ENCODE peak calls at places on chromosomes 7 and 10, in five cellular contexts. I is pancreas; X is CD8-positive, alpha-beta memory T cell; A is stimulated activated CD8-positive, alpha-beta memory T cell treated with anti-CD3 and anti-CD28 coated beads, Interleukin-7, amount 100 ng/mL, for 4 hours; O is GM18507. M is an unnamed sample.

GRCh38 chr10:112287844-112288243 is 4.6 kb downstream of the TECTB start:
- DNase-seq in A (no peak), I (no peak), X (no peak), O (no peak), M (no peak)

GRCh38 chr7:34656036-34656435 is 2.0 kb upstream of the NPSR1 start:
- DNase-seq in O (no peak), A (no peak), X (no peak), I (no peak), M (no peak)

GRCh38 chr10:35911954-35912353 is 269.9 kb upstream of the FZD8 start:
- DNase-seq in X (no peak), A (no peak), I (no peak), O (no peak), M (no peak)

GRCh38 chr7:123864966-123865365 is 20.0 kb downstream of the HYAL4 start:
- DNase-seq in O (no peak), X (no peak), A (no peak), I (no peak), M (no peak)

GRCh38 chr7:131620673-131621609 is 64.5 kb upstream of the PODXL start:
- DNase-seq in A (no peak), I (no peak), X (no peak), O (no peak), M (no peak)

GRCh38 chr10:46995234-46995633 is 84.0 kb downstream of the PTPN20 start:
- DNase-seq in O (no peak), I (no peak), X (no peak), A (no peak), M (no peak)

GRCh38 chr10:82150123-82150900 is 275.3 kb downstream of the NRG3 start:
- DNase-seq in A (no peak), I (peak; percentile 21), O (no peak), X (no peak), M (no peak)

GRCh38 chr7:539731-540411 is 20.2 kb upstream of the PDGFA start:
- DNase-seq in X (no peak), O (no peak), A (no peak), I (peak; percentile 88), M (no peak)

GRCh38 chr7:45129906-45130305 is 18.4 kb upstream of the TBRG4 start:
- DNase-seq in X (no peak), A (no peak), O (no peak), I (no peak), M (no peak)

GRCh38 chr10:73073627-73074026 is 23.0 kb downstream of the P4HA1 start:
- DNase-seq in O (no peak), A (no peak), I (no peak), X (no peak), M (no peak)

GRCh38 chr7:7911756-7912155 is 56.8 kb upstream of the GLCCI1 start:
- DNase-seq in X (no peak), A (no peak), I (no peak), O (no peak), M (no peak)